ENCODE peak calls at places on chromosome 16, in four cellular contexts. P is K562, U is endothelial cell of umbilical vein, W is keratinocyte. Z is an unnamed sample. For H3K9me1, the result is how much of the 10 kb centered on the place peaks cover.

GRCh38 chr16:26454102-26454501 is 612.6 kb upstream of the C16orf82 start:
- DNase-seq in P (no peak), U (no peak), W (no peak), Z (no peak)

GRCh38 chr16:11014159-11014558 is 69.8 kb downstream of the CLEC16A start:
- DNase-seq in P (no peak), W (no peak), U (no peak), Z (peak)

GRCh38 chr16:75188832-75189477 is 18.0 kb downstream of the CTRB2 start:
- DNase-seq in W (no peak), P (no peak), U (no peak), Z (no peak)

GRCh38 chr16:15775663-15776304 is 81.0 kb downstream of the MYH11 start:
- DNase-seq in P (no peak), W (no peak), U (no peak), Z (peak)

GRCh38 chr16:27222499-27223225 is 19.3 kb downstream of the KDM8 start:
- DNase-seq in P (no peak), U (no peak), W (no peak), Z (peak)

GRCh38 chr16:30010817-30011504 is at the start of gene DOC2A:
- DNase-seq in W (no peak), P (no peak), U (no peak), Z (no peak)

GRCh38 chr16:80231888-80232287 is 308.9 kb upstream of the DYNLRB2 start:
- DNase-seq in P (no peak), U (no peak), W (peak), Z (peak)

GRCh38 chr16:74565378-74565777 is 41.5 kb downstream of the GLG1 start:
- DNase-seq in W (no peak), U (no peak), P (peak), Z (no peak)

GRCh38 chr16:85312642-85313540 is 200.6 kb upstream of the CIBAR2 start:
- DNase-seq in U (no peak), W (no peak), P (no peak), Z (no peak)

GRCh38 chr16:85641776-85642176 is 28.7 kb downstream of the GSE1 start:
- DNase-seq in P (no peak), U (no peak), W (no peak), Z (no peak)

GRCh38 chr16:72876981-72877373 is 171.0 kb downstream of the ZFHX3 start:
- DNase-seq in U (no peak), W (no peak), P (no peak), Z (no peak)

GRCh38 chr16:11052080-11052808 is 107.9 kb downstream of the CLEC16A start:
- DNase-seq in U (no peak), P (peak), W (no peak), Z (no peak)

GRCh38 chr16:73771196-73771595 is 525.4 kb upstream of the PSMD7 start:
- DNase-seq in W (no peak), U (no peak), P (no peak), Z (no peak)

GRCh38 chr16:66107661-66108060 is 258.8 kb upstream of the CDH5 start:
- DNase-seq in P (no peak), W (no peak), U (no peak), Z (peak)

GRCh38 chr16:14289692-14290340 is 218.7 kb downstream of the MRTFB start:
- DNase-seq in W (no peak), U (no peak), P (peak), Z (peak)

GRCh38 chr16:4141604-4142003 is 25.4 kb upstream of the ADCY9 start:
- DNase-seq in W (no peak), U (no peak), P (no peak), Z (no peak)

GRCh38 chr16:48353565-48354163 is 31.5 kb downstream of the SIAH1 start:
- DNase-seq in W (peak), P (peak), U (peak), Z (peak)
- H3K9me1 ChIP-seq in W (under half), P (under half), U (under half), Z (under half)

GRCh38 chr16:68486671-68487495 is 38.6 kb upstream of the SMPD3 start:
- DNase-seq in W (no peak), P (no peak), U (peak), Z (no peak)
- H3K9me1 ChIP-seq in W (under half), P (under half), U (under half), Z (under half)

GRCh38 chr16:22886908-22887307 is 72.9 kb downstream of the HS3ST2 start:
- DNase-seq in U (no peak), P (no peak), W (no peak), Z (no peak)
- H3K9me1 ChIP-seq in U (under half), P (under half), W (under half), Z (under half)

DNA sequence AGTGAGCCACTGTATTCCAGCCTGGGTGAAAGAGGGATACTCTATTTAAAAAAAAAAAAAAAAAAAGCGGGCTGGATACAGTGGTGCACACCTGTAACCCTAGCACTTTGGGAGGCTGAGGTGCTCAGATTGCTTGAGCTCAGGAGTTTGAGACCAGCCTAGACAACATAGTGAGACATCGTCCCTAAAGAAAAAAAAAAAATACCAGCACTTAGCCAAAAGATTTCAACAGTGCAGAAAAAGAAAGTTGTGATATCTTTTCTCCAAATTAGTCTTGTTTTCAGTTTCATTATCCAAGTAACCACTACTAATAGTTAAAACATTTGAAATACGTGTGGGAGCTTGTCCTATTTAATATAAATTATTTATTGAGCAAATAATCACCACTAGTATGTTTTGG is 48.7 kb downstream of the TENT4B start:
- DNase-seq in W (no peak), U (no peak), P (no peak), Z (no peak)
- H3K9me1 ChIP-seq in W (under half), U (under half), P (under half), Z (under half)

GRCh38 chr16:81337097-81337496 is 22.3 kb downstream of the GAN start:
- DNase-seq in U (no peak), W (no peak), P (no peak), Z (no peak)
- H3K9me1 ChIP-seq in U (under half), W (under half), P (under half), Z (under half)

GRCh38 chr16:57001026-57001669 is 11.8 kb downstream of the NLRC5 start:
- DNase-seq in P (no peak), U (no peak), W (no peak), Z (no peak)

GRCh38 chr16:56998861-56999260 is 9.5 kb downstream of the NLRC5 start:
- DNase-seq in P (no peak), U (no peak), W (no peak), Z (no peak)

GRCh38 chr16:56998352-56998751 is 9.0 kb downstream of the NLRC5 start:
- DNase-seq in U (no peak), W (no peak), P (no peak), Z (no peak)

GRCh38 chr16:57000271-57001025 is 11.1 kb downstream of the NLRC5 start:
- DNase-seq in U (peak), W (no peak), P (no peak), Z (peak)

GRCh38 chr16:56999409-57000270 is 10.3 kb downstream of the NLRC5 start:
- DNase-seq in P (no peak), W (no peak), U (no peak), Z (no peak)
- H3K9me1 ChIP-seq in P (under half), W (under half), U (under half), Z (under half)

DNA sequence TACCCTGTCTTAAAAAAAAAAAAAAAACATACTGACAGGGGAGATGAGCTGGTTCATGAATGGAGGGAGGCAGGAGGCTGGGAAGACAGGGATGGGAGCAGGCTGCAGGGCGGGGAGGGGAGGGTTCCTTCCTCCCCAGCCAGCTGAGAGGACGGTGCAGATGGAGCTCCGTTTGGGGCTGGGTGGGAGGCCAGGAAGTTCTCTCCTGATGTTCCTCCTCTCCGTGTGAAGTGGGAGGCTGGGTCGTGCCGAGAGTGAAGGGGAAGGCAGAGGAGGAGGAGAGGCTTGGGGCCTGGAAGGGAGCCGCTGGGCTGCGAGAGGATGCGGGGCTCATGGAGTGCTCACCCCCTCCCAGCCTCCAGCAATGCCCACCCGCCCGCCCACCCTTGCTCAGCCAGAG is 21.3 kb downstream of the SBK1 start:
- DNase-seq in U (no peak), W (no peak), P (no peak), Z (no peak)
- H3K9me1 ChIP-seq in U (under half), W (under half), P (under half), Z (under half)

Z was measured in IMR-90.